ENCODE peak calls at places on chromosome 1, in ten cellular contexts. N is dermis microvascular lymphatic vessel endothelial cell, H is AG09319, E is iris pigment epithelial cell, F is T-helper 9 cell, J is AG08395, D is tibial nerve, Q is AG08396, A is GM10248, W is GM19239. V is an unnamed sample.

GRCh38 chr1:209643295-209644020 is 8.8 kb downstream of the LAMB3 start:
- DNase-seq in N (peak), H (no peak), E (peak), F (no peak), J (no peak), D (no peak), Q (no peak), A (no peak), W (no peak), V (no peak)

GRCh38 chr1:237029850-237030535 is 12.0 kb upstream of the RYR2 start:
- DNase-seq in N (no peak), H (no peak), E (no peak), F (no peak), J (no peak), D (no peak), Q (no peak), A (no peak), W (no peak), V (no peak)

GRCh38 chr1:160629286-160630210 is 17.3 kb downstream of the SLAMF1 start:
- DNase-seq in N (no peak), H (no peak), E (no peak), F (peak), J (no peak), D (no peak), Q (no peak), A (no peak), W (no peak), V (no peak)

GRCh38 chr1:245099401-245099800 is 55.4 kb upstream of the KIF26B start:
- DNase-seq in N (no peak), H (no peak), E (no peak), F (no peak), J (no peak), D (no peak), Q (no peak), A (no peak), W (no peak), V (no peak)

GRCh38 chr1:119372493-119373086 is 4.0 kb downstream of the HAO2 start:
- DNase-seq in N (peak), H (no peak), E (no peak), F (no peak), J (peak), D (no peak), Q (no peak), A (peak), W (peak), V (peak)

GRCh38 chr1:28893403-28894102 is 20.8 kb upstream of the EPB41 start:
- DNase-seq in N (peak), H (peak), E (peak), F (no peak), J (peak), D (no peak), Q (no peak), A (no peak), W (no peak), V (no peak)

GRCh38 chr1:176643536-176643935 is 180.6 kb downstream of the PAPPA2 start:
- DNase-seq in N (no peak), H (no peak), E (peak), F (no peak), J (peak), D (no peak), Q (peak), A (no peak), W (no peak), V (peak)

GRCh38 chr1:154866995-154867795 is 2.9 kb downstream of the KCNN3 start:
- DNase-seq in N (peak), H (no peak), E (peak), F (no peak), J (peak), D (no peak), Q (peak), A (peak), W (no peak), V (peak)

GRCh38 chr1:111638320-111638719 is 18.7 kb downstream of the RAP1A start:
- DNase-seq in N (no peak), H (no peak), E (no peak), F (no peak), J (no peak), D (no peak), Q (no peak), A (no peak), W (no peak), V (no peak)

GRCh38 chr1:58836396-58836795 is 52.5 kb upstream of the JUN start:
- DNase-seq in N (peak), H (no peak), E (no peak), F (no peak), J (no peak), D (no peak), Q (no peak), A (no peak), W (no peak), V (no peak)

GRCh38 chr1:153488731-153489130 is 28.3 kb upstream of the S100A7 start:
- DNase-seq in N (peak), H (peak), E (no peak), F (no peak), J (no peak), D (no peak), Q (no peak), A (no peak), W (no peak), V (no peak)

GRCh38 chr1:230158422-230159291 is 91.6 kb downstream of the GALNT2 start:
- DNase-seq in N (no peak), H (no peak), E (no peak), F (no peak), J (no peak), D (no peak), Q (no peak), A (no peak), W (no peak), V (no peak)

GRCh38 chr1:29633784-29634183 is 397.5 kb downstream of the PTPRU start:
- DNase-seq in N (no peak), H (no peak), E (no peak), F (no peak), J (no peak), D (no peak), Q (no peak), A (no peak), W (no peak), V (no peak)

GRCh38 chr1:219342836-219343235 is 169.2 kb downstream of the LYPLAL1 start:
- DNase-seq in N (no peak), H (no peak), E (no peak), F (no peak), J (no peak), D (no peak), Q (no peak), A (no peak), W (no peak), V (no peak)

GRCh38 chr1:81220614-81221071 is 580.1 kb upstream of the ADGRL2 start:
- DNase-seq in N (no peak), H (no peak), E (no peak), F (no peak), J (no peak), D (no peak), Q (no peak), A (no peak), W (no peak), V (no peak)

GRCh38 chr1:33377750-33378149 is 53.1 kb downstream of the PHC2 start:
- DNase-seq in N (peak), H (no peak), E (no peak), F (no peak), J (no peak), D (no peak), Q (no peak), A (no peak), W (no peak), V (no peak)

GRCh38 chr1:178784131-178784536 is 59.1 kb downstream of the RALGPS2 start:
- DNase-seq in N (peak), H (no peak), E (no peak), F (no peak), J (no peak), D (no peak), Q (no peak), A (no peak), W (no peak), V (no peak)

GRCh38 chr1:144101397-144102050 is 129.7 kb upstream of the FAM72C start:
- DNase-seq in N (no peak), H (no peak), E (no peak), F (peak), J (peak), D (peak), Q (no peak), A (no peak), W (no peak), V (peak)

GRCh38 chr1:94395231-94395630 is 23.0 kb upstream of the ABCD3 start:
- DNase-seq in N (no peak), H (no peak), E (no peak), F (no peak), J (no peak), D (no peak), Q (no peak), A (no peak), W (no peak), V (no peak)

GRCh38 chr1:230824571-230825060 is 43.7 kb downstream of the C1orf198 start:
- DNase-seq in N (no peak), H (no peak), E (no peak), F (no peak), J (peak), D (no peak), Q (peak), A (no peak), W (no peak), V (no peak)

GRCh38 chr1:47679826-47680225 is 242.0 kb downstream of the FOXD2 start:
- DNase-seq in N (no peak), H (no peak), E (no peak), F (no peak), J (no peak), D (no peak), Q (no peak), A (no peak), W (no peak), V (no peak)

GRCh38 chr1:81876901-81877750 is 76.4 kb downstream of the ADGRL2 start:
- DNase-seq in N (peak), H (no peak), E (peak), F (no peak), J (peak), D (no peak), Q (peak), A (no peak), W (no peak), V (peak)

GRCh38 chr1:25051906-25052305 is 121.8 kb upstream of the RUNX3 start:
- DNase-seq in N (no peak), H (no peak), E (no peak), F (no peak), J (no peak), D (no peak), Q (no peak), A (no peak), W (no peak), V (no peak)

GRCh38 chr1:219385786-219386427 is 212.2 kb downstream of the LYPLAL1 start:
- DNase-seq in N (peak), H (no peak), E (peak), F (no peak), J (peak), D (no peak), Q (peak), A (peak), W (peak), V (peak)

GRCh38 chr1:9384751-9385245 is 92.1 kb downstream of the SPSB1 start:
- DNase-seq in N (peak), H (no peak), E (peak), F (no peak), J (no peak), D (no peak), Q (no peak), A (no peak), W (no peak), V (no peak)

GRCh38 chr1:95364546-95364945 is 130.5 kb downstream of the RWDD3 start:
- DNase-seq in N (no peak), H (no peak), E (no peak), F (no peak), J (no peak), D (no peak), Q (no peak), A (no peak), W (no peak), V (no peak)

GRCh38 chr1:65994223-65994622 is 201.5 kb downstream of the PDE4B start:
- DNase-seq in N (no peak), H (no peak), E (no peak), F (no peak), J (no peak), D (no peak), Q (no peak), A (no peak), W (no peak), V (no peak)

GRCh38 chr1:228007054-228007800 is 429 bp downstream of the WNT3A start:
- DNase-seq in N (no peak), H (no peak), E (no peak), F (no peak), J (peak), D (no peak), Q (no peak), A (peak), W (no peak), V (no peak)

GRCh38 chr1:91338501-91338900 is 66.1 kb downstream of the HFM1 start:
- DNase-seq in N (no peak), H (no peak), E (no peak), F (no peak), J (no peak), D (no peak), Q (no peak), A (no peak), W (no peak), V (no peak)

GRCh38 chr1:113156368-113156767 is 83.4 kb downstream of the LRIG2 start:
- DNase-seq in N (no peak), H (no peak), E (no peak), F (no peak), J (no peak), D (no peak), Q (no peak), A (no peak), W (no peak), V (no peak)

GRCh38 chr1:226060976-226061792 is 1.3 kb upstream of the H3-3A start:
- DNase-seq in N (peak), H (no peak), E (no peak), F (no peak), J (no peak), D (no peak), Q (no peak), A (no peak), W (no peak), V (no peak)

GRCh38 chr1:65417729-65418128 is 2.7 kb upstream of the LEPR start:
- DNase-seq in N (no peak), H (no peak), E (no peak), F (no peak), J (no peak), D (no peak), Q (no peak), A (no peak), W (no peak), V (no peak)

GRCh38 chr1:240004086-240004749 is 87.5 kb upstream of the FMN2 start:
- DNase-seq in N (peak), H (no peak), E (no peak), F (no peak), J (peak), D (no peak), Q (peak), A (peak), W (peak), V (peak)

GRCh38 chr1:22780696-22781095 is 70.1 kb downstream of the EPHB2 start:
- DNase-seq in N (peak), H (no peak), E (peak), F (no peak), J (peak), D (no peak), Q (peak), A (peak), W (peak), V (peak)

GRCh38 chr1:98949166-98949565 is 55.5 kb downstream of the PLPPR5 start:
- DNase-seq in N (no peak), H (no peak), E (no peak), F (no peak), J (no peak), D (no peak), Q (no peak), A (no peak), W (no peak), V (no peak)

GRCh38 chr1:162323023-162323422 is 53.6 kb downstream of the SPATA46 start:
- DNase-seq in N (no peak), H (no peak), E (no peak), F (no peak), J (no peak), D (no peak), Q (no peak), A (no peak), W (no peak), V (no peak)

GRCh38 chr1:41357451-41358151 is 3.6 kb upstream of the FOXO6 start:
- DNase-seq in N (no peak), H (no peak), E (no peak), F (no peak), J (no peak), D (no peak), Q (no peak), A (no peak), W (no peak), V (peak)